ENCODE peak calls at places on chromosome 11, in six cellular contexts. O is A549, M is breast epithelium, H is uterus, F is ovary, K is right lobe of liver. B is an unnamed sample. For H3K4me1, the result is how much of the 10 kb centered on the place peaks cover.

GRCh38 chr11:74639533-74639932 is 47.2 kb downstream of the POLD3 start:
- DNase-seq in O (no peak), M (no peak), H (no peak), F (no peak), K (no peak), B (no peak)

GRCh38 chr11:12544986-12545775 is 129.0 kb upstream of the TEAD1 start:
- DNase-seq in O (no peak), M (no peak), H (no peak), F (no peak), K (no peak), B (no peak)

GRCh38 chr11:119295178-119295577 is 21.8 kb downstream of the MCAM start:
- DNase-seq in O (peak), M (no peak), H (no peak), F (no peak), K (no peak), B (no peak)

GRCh38 chr11:107689317-107690202 is 22.3 kb downstream of the SLN start:
- DNase-seq in O (peak), M (peak), H (peak), F (peak), K (no peak), B (peak)

GRCh38 chr11:92978226-92979111 is 9.0 kb downstream of the MTNR1B start:
- DNase-seq in O (no peak), M (no peak), H (no peak), F (no peak), K (no peak), B (peak)

GRCh38 chr11:12143461-12144258 is 33.3 kb downstream of the MICAL2 start:
- DNase-seq in O (peak), M (no peak), H (no peak), F (no peak), K (no peak), B (no peak)

GRCh38 chr11:56910046-56910753 is 78.5 kb upstream of the OR5AK2 start:
- DNase-seq in O (peak), M (no peak), H (no peak), F (no peak), K (no peak), B (no peak)

GRCh38 chr11:126352934-126353801 is 2.3 kb upstream of the ST3GAL4 start:
- DNase-seq in O (peak), M (no peak), H (no peak), F (peak), K (no peak), B (no peak)

GRCh38 chr11:124670732-124671131 is 2.8 kb downstream of the SIAE start:
- DNase-seq in O (no peak), M (no peak), H (no peak), F (no peak), K (no peak), B (no peak)

GRCh38 chr11:5815534-5815933 is 6.8 kb downstream of the OR52N2 start:
- DNase-seq in O (no peak), M (no peak), H (no peak), F (no peak), K (no peak), B (no peak)

GRCh38 chr11:134510641-134511040 is 98.6 kb upstream of the B3GAT1 start:
- DNase-seq in O (no peak), M (no peak), H (peak), F (no peak), K (peak), B (no peak)

GRCh38 chr11:114281388-114281956 is 14.7 kb upstream of the NNMT start:
- DNase-seq in O (no peak), M (no peak), H (no peak), F (no peak), K (no peak), B (no peak)

GRCh38 chr11:22432331-22433065 is 94.3 kb downstream of the SLC17A6 start:
- DNase-seq in O (no peak), M (no peak), H (peak), F (peak), K (no peak), B (no peak)

GRCh38 chr11:46560300-46561025 is 33.4 kb downstream of the AMBRA1 start:
- DNase-seq in O (no peak), M (no peak), H (no peak), F (no peak), K (no peak), B (no peak)

GRCh38 chr11:105489431-105489830 is 120.4 kb upstream of the GRIA4 start:
- DNase-seq in O (no peak), M (no peak), H (no peak), F (no peak), K (no peak), B (peak)

GRCh38 chr11:12019337-12019736 is 10.9 kb upstream of the DKK3 start:
- DNase-seq in O (no peak), M (no peak), H (no peak), F (no peak), K (no peak), B (no peak)

GRCh38 chr11:66326261-66327111 is 9.6 kb upstream of the CD248 start:
- DNase-seq in O (no peak), M (no peak), H (peak), F (no peak), K (no peak), B (no peak)

GRCh38 chr11:43327987-43328386 is 16.2 kb downstream of the API5 start:
- DNase-seq in O (peak), M (no peak), H (no peak), F (no peak), K (no peak), B (no peak)

GRCh38 chr11:58575377-58576020 is at the start of gene LPXN:
- DNase-seq in O (no peak), M (peak), H (no peak), F (no peak), K (no peak), B (no peak)

GRCh38 chr11:119786431-119787073 is 57.6 kb upstream of the NECTIN1 start:
- DNase-seq in O (no peak), M (no peak), H (no peak), F (no peak), K (peak), B (no peak)

GRCh38 chr11:65591939-65592814 is 3.4 kb downstream of the KCNK7 start:
- DNase-seq in O (no peak), M (no peak), H (no peak), F (peak), K (peak), B (peak)

GRCh38 chr11:116825854-116826750 is 3.0 kb upstream of the APOA4 start:
- DNase-seq in O (no peak), M (no peak), H (no peak), F (no peak), K (peak), B (no peak)

GRCh38 chr11:47941907-47942558 is 38.3 kb upstream of the PTPRJ start:
- DNase-seq in O (peak), M (no peak), H (no peak), F (no peak), K (peak), B (no peak)

GRCh38 chr11:117146521-117146920 is 2.4 kb downstream of the PAFAH1B2 start:
- DNase-seq in O (no peak), M (no peak), H (no peak), F (no peak), K (no peak), B (no peak)

GRCh38 chr11:44016546-44017442 is 31.0 kb upstream of the ACCSL start:
- DNase-seq in O (no peak), M (no peak), H (peak), F (peak), K (no peak), B (no peak)

GRCh38 chr11:8382436-8383053 is 118.9 kb upstream of the LMO1 start:
- DNase-seq in O (no peak), M (peak), H (no peak), F (no peak), K (no peak), B (no peak)

GRCh38 chr11:23688835-23689234 is 808.0 kb upstream of the LUZP2 start:
- DNase-seq in O (peak), M (no peak), H (no peak), F (no peak), K (no peak), B (no peak)

GRCh38 chr11:16899708-16900107 is 114.5 kb downstream of the PLEKHA7 start:
- DNase-seq in O (no peak), M (no peak), H (no peak), F (no peak), K (no peak), B (no peak)

GRCh38 chr11:86671386-86672006 is 920 bp downstream of the ME3 start:
- DNase-seq in O (peak), M (peak), H (peak), F (peak), K (peak), B (peak)

GRCh38 chr11:11731311-11732083 is 109.7 kb upstream of the GALNT18 start:
- DNase-seq in O (peak), M (no peak), H (no peak), F (no peak), K (no peak), B (peak)

GRCh38 chr11:106306942-106307341 is 229.5 kb downstream of the AASDHPPT start:
- DNase-seq in O (peak), M (no peak), H (no peak), F (no peak), K (no peak), B (no peak)

GRCh38 chr11:61163714-61164609 is 2.7 kb upstream of the VPS37C start:
- DNase-seq in O (no peak), M (no peak), H (no peak), F (no peak), K (no peak), B (no peak)

GRCh38 chr11:61162092-61162935 is 1.1 kb upstream of the VPS37C start:
- DNase-seq in O (peak), M (no peak), H (no peak), F (no peak), K (no peak), B (peak)

GRCh38 chr11:61160487-61161189 is 588 bp downstream of the VPS37C start:
- DNase-seq in O (no peak), M (no peak), H (no peak), F (no peak), K (no peak), B (no peak)

GRCh38 chr11:61158691-61159381 is 2.4 kb downstream of the VPS37C start:
- DNase-seq in O (no peak), M (no peak), H (no peak), F (no peak), K (no peak), B (no peak)

GRCh38 chr11:61161190-61162091 is at the start of gene VPS37C:
- DNase-seq in O (peak), M (peak), H (peak), F (peak), K (peak), B (peak)
- TF ChIP-seq POLR2A in O (peak), M (peak), H (peak), F (peak), K (peak), B (peak)

DNA sequence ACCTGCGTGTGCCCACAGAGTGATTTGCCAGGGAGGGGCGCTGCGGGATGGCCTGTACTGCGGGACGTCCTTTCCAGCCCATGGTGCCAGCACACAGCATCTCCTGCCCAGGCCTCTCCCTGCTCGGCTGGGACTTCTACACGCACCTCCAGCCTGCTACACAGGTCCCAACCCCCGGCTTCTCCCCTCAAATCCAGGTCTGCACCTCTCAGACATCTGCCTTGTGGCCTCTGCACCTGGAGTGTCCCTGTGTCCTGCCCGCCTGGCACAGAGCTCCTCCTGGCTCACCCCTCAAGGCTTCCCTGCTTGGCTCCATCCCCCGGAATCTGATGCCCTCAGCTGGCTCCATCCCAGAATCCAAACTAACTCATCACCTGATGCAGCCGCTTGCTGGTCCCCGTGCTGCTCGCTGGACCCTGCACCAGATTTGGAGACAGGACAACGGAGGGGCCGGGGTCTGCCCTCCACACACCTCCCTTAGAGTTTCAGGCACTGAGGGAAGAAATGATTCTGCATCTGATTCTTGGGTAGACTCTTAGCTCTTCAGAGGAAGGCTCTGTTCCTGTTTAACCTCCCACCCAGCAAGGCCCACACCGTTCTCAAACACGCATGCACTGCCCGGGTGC is 4.1 kb upstream of the LSP1 start:
- DNase-seq in O (no peak), M (no peak), H (no peak), F (no peak), K (no peak), B (no peak)
- H3K4me1 ChIP-seq in O (under half), M (under half), H (under half), F (under half), K (under half), B (under half)

GRCh38 chr11:73478737-73479347 is 102.6 kb downstream of the RELT start:
- DNase-seq in O (peak), M (no peak), H (no peak), F (no peak), K (no peak), B (no peak)
- TF ChIP-seq CTCF in O (peak), M (no peak), H (no peak), F (no peak), K (peak), B (peak)

GRCh38 chr11:70144262-70144661 is 58.8 kb upstream of the FADD start:
- DNase-seq in O (no peak), M (no peak), H (no peak), F (no peak), K (no peak), B (no peak)
- TF ChIP-seq POLR2A in O (no peak), M (no peak), H (no peak), F (no peak), K (no peak), B (no peak)

DNA sequence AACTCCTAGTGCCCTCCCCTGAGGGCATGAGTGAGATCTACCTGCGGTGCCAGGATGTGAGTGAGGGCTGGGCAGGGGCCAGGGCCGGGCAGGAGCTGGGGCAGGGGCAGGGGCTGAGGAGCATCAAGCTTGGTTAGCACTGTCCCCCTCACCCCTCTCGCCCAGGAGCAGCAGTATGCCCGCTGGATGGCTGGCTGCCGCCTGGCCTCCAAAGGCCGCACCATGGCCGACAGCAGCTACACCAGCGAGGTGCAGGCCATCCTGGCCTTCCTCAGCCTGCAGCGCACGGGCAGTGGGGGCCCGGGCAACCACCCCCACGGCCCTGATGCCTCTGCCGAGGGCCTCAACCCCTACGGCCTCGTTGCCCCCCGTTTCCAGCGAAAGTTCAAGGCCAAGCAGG is 5.7 kb downstream of the TRPT1 start:
- DNase-seq in O (no peak), M (no peak), H (no peak), F (no peak), K (peak), B (no peak)
- H3K4me1 ChIP-seq in O (under half), M (under half), H (under half), F (under half), K (under half), B (under half)

DNA sequence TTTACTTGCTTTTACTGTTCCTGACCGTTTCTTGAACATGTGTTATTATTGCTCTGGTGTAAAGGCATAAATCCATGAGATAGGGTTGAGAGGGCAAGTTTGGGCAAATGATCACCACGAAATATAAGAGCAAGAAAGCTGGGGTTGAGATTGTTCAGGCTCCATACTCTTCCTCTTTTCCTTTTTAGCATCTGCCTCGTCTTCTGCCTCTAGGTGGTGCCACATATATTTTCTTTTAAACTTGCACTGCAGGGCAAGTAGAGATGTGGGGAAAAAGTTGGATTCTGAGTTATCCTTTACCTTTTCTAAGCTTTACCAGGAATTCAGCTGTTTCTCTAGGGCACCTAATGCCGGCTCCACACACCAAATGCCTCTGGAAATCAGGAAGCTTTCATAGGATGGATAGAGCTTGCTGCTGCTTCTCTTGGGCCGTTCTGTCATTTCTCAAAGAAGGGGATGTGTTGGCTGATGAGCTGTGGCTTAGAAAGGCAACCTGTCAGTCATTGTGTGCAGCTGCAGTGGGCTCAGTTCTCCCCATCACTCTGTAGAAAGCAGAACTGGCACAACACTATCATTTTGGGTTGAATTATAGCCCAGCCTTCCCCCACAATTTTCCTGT is 98.2 kb downstream of the LDLRAD3 start:
- DNase-seq in O (peak), M (no peak), H (no peak), F (no peak), K (no peak), B (no peak)
- TF ChIP-seq CTCF in O (peak), M (no peak), H (peak), F (no peak), K (peak), B (peak)

DNA sequence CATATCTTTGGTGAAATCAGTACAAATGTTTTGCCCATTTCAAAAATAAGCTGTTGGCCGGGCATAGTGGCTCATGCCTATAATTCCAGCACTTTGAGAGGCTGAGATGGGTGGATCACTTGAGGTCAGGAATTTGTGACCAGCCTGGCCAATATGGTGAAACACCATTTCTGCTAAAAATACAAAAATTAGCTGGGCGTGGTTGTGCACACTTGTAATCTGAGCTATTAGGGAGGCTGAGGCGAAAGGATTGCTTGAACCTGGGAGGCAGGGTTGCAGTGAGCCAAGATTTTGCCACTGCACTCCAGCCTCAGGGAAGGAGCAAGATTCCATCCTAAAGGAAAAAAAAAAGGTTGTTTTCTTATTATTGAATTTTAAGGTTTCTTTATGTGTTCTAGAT is 136.0 kb downstream of the SWAP70 start:
- DNase-seq in O (no peak), M (no peak), H (no peak), F (no peak), K (no peak), B (peak)
- TF ChIP-seq POLR2A in O (no peak), M (no peak), H (no peak), F (no peak), K (no peak), B (no peak)

B was measured in thyroid gland.